ENCODE peak calls at places on chromosome 14, in four cellular contexts. J is BE2C, G is fibroblast of the aortic adventitia, S is lower lobe of right lung. A is an unnamed sample.
A peak's percentile ranks its signal among the peaks of the same experiment; 100 is the strongest.

GRCh38 chr14:65286443-65286842 is 126.1 kb upstream of the FUT8 start:
- DNase-seq in J (no peak), G (no peak), S (no peak), A (no peak)

GRCh38 chr14:64186231-64187129 is 107.7 kb downstream of the ESR2 start:
- DNase-seq in J (no peak), G (no peak), S (no peak), A (no peak)

GRCh38 chr14:50381823-50382287 is 14.8 kb downstream of the CDKL1 start:
- DNase-seq in J (no peak), G (no peak), S (no peak), A (no peak)

GRCh38 chr14:58969951-58970751 is 218.3 kb upstream of the DAAM1 start:
- DNase-seq in J (no peak), G (peak; percentile 25), S (no peak), A (no peak)

GRCh38 chr14:68510201-68510600 is 282.7 kb downstream of the ZFP36L1 start:
- DNase-seq in J (peak; percentile 67), G (peak; percentile 94), S (no peak), A (no peak)

GRCh38 chr14:20668969-20669368 is 15.4 kb upstream of the RNASE4 start:
- DNase-seq in J (no peak), G (no peak), S (no peak), A (peak; percentile 45)

GRCh38 chr14:29321646-29322045 is 555.1 kb downstream of the FOXG1 start:
- DNase-seq in J (no peak), G (peak; percentile 80), S (no peak), A (no peak)

GRCh38 chr14:42428996-42429395 is 822.3 kb downstream of the LRFN5 start:
- DNase-seq in J (no peak), G (no peak), S (no peak), A (no peak)

GRCh38 chr14:74220991-74221390 is 18.3 kb upstream of the VSX2 start:
- DNase-seq in J (no peak), G (no peak), S (no peak), A (no peak)

GRCh38 chr14:104137297-104138097 is 890 bp upstream of the KIF26A start:
- DNase-seq in J (peak; percentile 88), G (peak; percentile 6), S (peak; percentile 71), A (no peak)

GRCh38 chr14:70188608-70189540 is at the start of gene SLC8A3:
- DNase-seq in J (peak; percentile 33), G (peak; percentile 16), S (no peak), A (no peak)

GRCh38 chr14:33432407-33433023 is 493.8 kb downstream of the NPAS3 start:
- DNase-seq in J (peak; percentile 39), G (peak; percentile 56), S (no peak), A (no peak)

A was measured in coronary artery.